ENCODE peak calls at places on chromosome 12, in four cellular contexts. J is K562, O is HepG2, E is GM12878. V is an unnamed sample.

GRCh38 chr12:28817524-28817923 is 331.6 kb upstream of the FAR2 start:
- DNase-seq in E (no peak), J (peak), O (no peak), V (peak)

GRCh38 chr12:70157099-70157498 is 86.1 kb upstream of the CNOT2 start:
- DNase-seq in O (no peak), E (no peak), J (no peak), V (no peak)

GRCh38 chr12:111728795-111729194 is 37.9 kb upstream of the ALDH2 start:
- DNase-seq in J (no peak), O (no peak), E (no peak), V (no peak)

GRCh38 chr12:64900540-64900939 is 76.1 kb downstream of the TBC1D30 start:
- DNase-seq in E (no peak), J (no peak), O (no peak), V (no peak)

GRCh38 chr12:67451206-67451605 is 182.0 kb downstream of the CAND1 start:
- DNase-seq in O (no peak), E (no peak), J (no peak), V (no peak)

GRCh38 chr12:15152456-15152855 is 68.8 kb downstream of the RERG start:
- DNase-seq in J (no peak), O (no peak), E (no peak), V (no peak)

GRCh38 chr12:108313609-108314331 is 25.3 kb downstream of the CMKLR1 start:
- DNase-seq in E (no peak), J (no peak), O (peak), V (no peak)

GRCh38 chr12:57763881-57764661 is 2.8 kb downstream of the CYP27B1 start:
- DNase-seq in E (no peak), J (no peak), O (no peak), V (no peak)

GRCh38 chr12:103801709-103802585 is 39.1 kb downstream of the NT5DC3 start:
- DNase-seq in J (no peak), O (peak), E (no peak), V (no peak)

GRCh38 chr12:48775991-48776649 is 12.8 kb downstream of the ADCY6 start:
- DNase-seq in O (no peak), E (no peak), J (no peak), V (no peak)

GRCh38 chr12:48813464-48814312 is 4.6 kb upstream of the CACNB3 start:
- DNase-seq in J (no peak), E (no peak), O (no peak), V (peak)

GRCh38 chr12:76929499-76929898 is 50.7 kb upstream of the CSRP2 start:
- DNase-seq in E (no peak), O (no peak), J (no peak), V (peak)

GRCh38 chr12:6735448-6736191 is 11.8 kb downstream of the COPS7A start:
- DNase-seq in E (no peak), O (peak), J (peak), V (peak)

GRCh38 chr12:968561-968960 is 19.1 kb upstream of the RAD52 start:
- DNase-seq in E (no peak), J (no peak), O (no peak), V (no peak)

GRCh38 chr12:50842637-50843493 is at the start of gene TMPRSS12:
- DNase-seq in J (no peak), O (no peak), E (no peak), V (peak)

GRCh38 chr12:117980621-117981020 is 11.8 kb upstream of the KSR2 start:
- DNase-seq in O (no peak), E (no peak), J (no peak), V (no peak)

GRCh38 chr12:6647083-6647604 is at the start of gene ACRBP:
- DNase-seq in O (no peak), J (no peak), E (no peak), V (peak)

GRCh38 chr12:31311634-31312258 is 14.2 kb downstream of the SINHCAF start:
- DNase-seq in J (no peak), O (no peak), E (no peak), V (no peak)

GRCh38 chr12:119006749-119007148 is 25.4 kb downstream of the SRRM4 start:
- DNase-seq in J (no peak), O (no peak), E (no peak), V (no peak)

GRCh38 chr12:51663390-51663789 is 72.4 kb downstream of the SCN8A start:
- DNase-seq in O (no peak), E (no peak), J (no peak), V (no peak)

GRCh38 chr12:19066471-19067001 is 63.0 kb upstream of the PLEKHA5 start:
- DNase-seq in E (no peak), O (peak), J (no peak), V (no peak)

GRCh38 chr12:1616233-1617066 is 12.6 kb upstream of the WNT5B start:
- DNase-seq in O (no peak), E (no peak), J (no peak), V (no peak)

GRCh38 chr12:46660719-46661118 is 165.1 kb downstream of the SLC38A4 start:
- DNase-seq in J (no peak), O (no peak), E (no peak), V (no peak)

GRCh38 chr12:26212356-26212755 is 17.0 kb downstream of the SSPN start:
- DNase-seq in O (no peak), J (no peak), E (no peak), V (no peak)

GRCh38 chr12:14723763-14724162 is 27.4 kb upstream of the GUCY2C start:
- DNase-seq in E (peak), O (peak), J (peak), V (peak)

GRCh38 chr12:95551305-95551704 is at the start of gene USP44:
- DNase-seq in E (no peak), J (no peak), O (no peak), V (peak)

GRCh38 chr12:617304-617915 is 45.8 kb downstream of the NINJ2 start:
- DNase-seq in J (no peak), E (no peak), O (peak), V (no peak)

GRCh38 chr12:104010800-104011199 is 39.2 kb downstream of the GLT8D2 start:
- DNase-seq in E (no peak), J (no peak), O (no peak), V (no peak)

GRCh38 chr12:88932457-88932856 is 352.2 kb upstream of the KITLG start:
- DNase-seq in J (no peak), O (peak), E (no peak), V (no peak)

GRCh38 chr12:3299929-3300832 is 190.8 kb upstream of the PRMT8 start:
- DNase-seq in O (peak), J (peak), E (peak), V (peak)

GRCh38 chr12:18467636-18468520 is 206.6 kb downstream of the PIK3C2G start:
- DNase-seq in E (no peak), O (no peak), J (no peak), V (no peak)

GRCh38 chr12:77160931-77161330 is 95.6 kb upstream of the E2F7 start:
- DNase-seq in J (no peak), O (no peak), E (no peak), V (no peak)

GRCh38 chr12:54216580-54217308 is 28.0 kb upstream of the SMUG1 start:
- DNase-seq in J (peak), E (no peak), O (peak), V (peak)

DNA sequence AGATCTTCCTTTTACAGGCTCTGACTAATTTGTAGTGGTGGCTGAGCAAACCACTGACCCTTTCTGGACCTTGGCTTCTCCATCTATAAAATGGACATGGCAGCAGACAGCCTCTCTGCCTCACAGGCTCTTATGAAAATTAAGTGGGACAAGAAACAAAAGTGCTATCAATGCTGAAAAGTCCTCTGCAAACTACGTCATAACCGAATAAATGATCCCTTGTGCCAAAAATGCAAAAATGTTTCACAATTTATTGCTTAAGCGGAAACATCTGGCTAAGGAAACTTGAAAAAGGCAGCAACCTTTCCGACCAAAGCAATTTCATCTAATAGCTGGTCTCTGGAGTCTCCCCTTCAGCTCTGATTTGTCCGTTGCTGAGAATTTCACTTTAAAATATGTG is 108.5 kb upstream of the PLXNC1 start:
- DNase-seq in O (no peak), J (no peak), E (no peak), V (no peak)
- TF ChIP-seq CBFB in O (no peak), J (no peak), E (no peak), V (no peak)

GRCh38 chr12:71642264-71642663 is 21.4 kb downstream of the ZFC3H1 start:
- DNase-seq in J (no peak), E (no peak), O (no peak), V (no peak)
- TF ChIP-seq CBFB in J (no peak), E (no peak), O (no peak), V (no peak)

GRCh38 chr12:125300249-125300648 is 235.0 kb downstream of the AACS start:
- DNase-seq in E (no peak), O (no peak), J (no peak), V (no peak)
- TF ChIP-seq CBFB in E (no peak), O (no peak), J (no peak), V (no peak)

GRCh38 chr12:131137836-131138637 is 184.3 kb downstream of the ADGRD1 start:
- DNase-seq in J (peak), O (no peak), E (no peak), V (no peak)
- TF ChIP-seq CBFB in J (no peak), O (no peak), E (no peak), V (no peak)

GRCh38 chr12:100083308-100083707 is 59.4 kb downstream of the BLTP3B start:
- DNase-seq in E (no peak), O (no peak), J (no peak), V (no peak)

GRCh38 chr12:100075598-100075997 is 67.1 kb downstream of the BLTP3B start:
- DNase-seq in O (no peak), J (no peak), E (no peak), V (no peak)

DNA sequence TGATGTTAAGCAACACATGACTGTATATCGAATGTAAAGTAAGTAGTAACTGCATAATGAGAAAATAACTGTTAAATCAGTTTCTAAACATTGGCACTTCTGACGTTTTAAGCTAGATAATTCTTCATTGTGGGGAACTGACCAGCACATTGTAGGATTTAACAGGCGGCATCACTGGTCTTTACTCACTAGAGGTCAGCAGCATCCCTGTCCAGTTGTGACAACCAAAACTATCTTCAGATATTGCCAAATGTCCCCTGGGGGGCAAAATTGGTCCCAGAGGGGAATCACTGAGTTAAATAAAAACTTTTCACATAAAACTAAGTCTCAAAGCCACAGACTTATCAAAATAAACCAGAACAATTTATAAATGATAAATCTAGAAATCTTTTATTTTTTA is 65.3 kb downstream of the BLTP3B start:
- DNase-seq in E (no peak), O (peak), J (no peak), V (no peak)
- TF ChIP-seq CBFB in E (no peak), O (no peak), J (no peak), V (no peak)

GRCh38 chr12:125175576-125175975 is 110.3 kb downstream of the AACS start:
- DNase-seq in E (no peak), J (no peak), O (no peak), V (no peak)
- TF ChIP-seq CBFB in E (no peak), J (no peak), O (no peak), V (no peak)

DNA sequence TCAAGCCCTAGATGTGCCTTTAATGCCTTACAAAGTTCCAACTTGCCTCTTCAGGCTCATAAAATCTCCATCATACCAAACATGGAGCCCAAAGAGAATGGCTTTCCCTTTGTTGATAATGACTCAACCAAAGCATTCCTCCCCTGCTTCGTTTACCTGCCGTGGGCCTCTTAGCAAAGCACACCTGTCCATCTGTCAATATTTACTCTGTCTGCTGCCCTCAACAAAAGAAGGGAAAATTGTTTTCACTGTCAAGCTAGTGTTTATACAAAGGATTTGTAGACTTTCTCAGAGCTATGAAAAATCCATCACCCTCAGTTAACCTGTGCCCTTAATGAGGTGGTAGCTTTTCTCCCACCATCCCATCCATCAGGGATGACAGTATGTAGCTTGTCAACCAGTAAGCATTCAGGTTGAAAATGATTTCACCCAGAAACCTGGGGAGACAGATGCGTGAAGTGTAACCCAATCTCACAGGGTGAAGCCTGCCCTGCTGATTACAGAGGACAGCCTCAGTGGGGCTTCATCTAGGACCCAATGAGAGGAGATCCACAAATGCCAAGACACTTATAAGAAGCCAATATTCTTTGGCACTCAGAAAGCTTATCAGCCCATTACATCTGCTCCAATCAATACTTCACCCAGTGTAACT is 278.1 kb downstream of the NUAK1 start:
- DNase-seq in J (no peak), E (no peak), O (peak), V (no peak)
- TF ChIP-seq CBFB in J (no peak), E (no peak), O (no peak), V (no peak)